ENCODE peak calls at places on chromosomes 3 and 15, in six cellular contexts. K is GM12878, J is GM12891, C is K562, R is HepG2, F is H1. U is an unnamed sample.

GRCh38 chr3:150488867-150489266 is 57.4 kb downstream of the SERP1 start:
- DNase-seq in C (no peak), K (no peak), J (no peak), R (no peak), F (no peak), U (no peak)

GRCh38 chr3:139771331-139771730 is 93.6 kb upstream of the NMNAT3 start:
- DNase-seq in C (no peak), K (no peak), F (no peak), R (no peak), J (no peak), U (no peak)

GRCh38 chr3:16807981-16808380 is 76.8 kb upstream of the PLCL2 start:
- DNase-seq in R (no peak), F (no peak), J (no peak), C (no peak), K (no peak), U (no peak)

GRCh38 chr3:157101470-157101869 is 58.5 kb downstream of the CCNL1 start:
- DNase-seq in K (no peak), R (no peak), J (no peak), C (no peak), F (no peak), U (no peak)

GRCh38 chr15:101676965-101677364 is 24.8 kb upstream of the TM2D3 start:
- DNase-seq in C (no peak), K (no peak), R (no peak), F (no peak), J (no peak), U (no peak)

GRCh38 chr3:182807056-182807455 is 13.8 kb downstream of the ATP11B start:
- DNase-seq in J (no peak), C (no peak), K (no peak), R (no peak), F (no peak), U (no peak)

GRCh38 chr15:64251121-64251520 is 88.3 kb upstream of the PPIB start:
- DNase-seq in C (no peak), J (no peak), R (no peak), K (no peak), F (no peak), U (no peak)

GRCh38 chr3:167228135-167228534 is 152.0 kb downstream of the ZBBX start:
- DNase-seq in C (no peak), J (no peak), R (no peak), K (no peak), F (no peak), U (no peak)

GRCh38 chr15:90191795-90192494 is 9.2 kb upstream of the SEMA4B start:
- DNase-seq in R (peak), J (no peak), F (no peak), C (peak), K (peak), U (no peak)

GRCh38 chr3:151328298-151329036 is 882 bp downstream of the P2RY13 start:
- DNase-seq in J (no peak), F (no peak), R (no peak), C (no peak), K (no peak), U (no peak)

GRCh38 chr3:133756716-133757694 is 10.8 kb downstream of the TF start:
- DNase-seq in C (no peak), J (no peak), F (no peak), R (no peak), K (no peak), U (no peak)

GRCh38 chr3:196992461-196993065 is 23.9 kb upstream of the PIGZ start:
- DNase-seq in F (no peak), C (no peak), R (no peak), K (no peak), J (no peak), U (peak)

GRCh38 chr15:70214266-70214665 is 116.5 kb upstream of the TLE3 start:
- DNase-seq in J (no peak), R (no peak), C (peak), K (no peak), F (no peak), U (no peak)

GRCh38 chr3:150763841-150764483 is 993 bp upstream of the SIAH2 start:
- DNase-seq in J (no peak), F (no peak), C (no peak), R (peak), K (no peak), U (no peak)

GRCh38 chr15:55267401-55268053 is 22.1 kb downstream of the RAB27A start:
- DNase-seq in C (no peak), F (no peak), J (no peak), R (no peak), K (no peak), U (no peak)

GRCh38 chr3:7607669-7608068 is 746.8 kb downstream of the GRM7 start:
- DNase-seq in R (no peak), K (no peak), J (no peak), C (no peak), F (no peak), U (no peak)

GRCh38 chr3:103158183-103158582 is 723.4 kb downstream of the ZPLD1 start:
- DNase-seq in R (no peak), K (no peak), C (no peak), J (no peak), F (no peak), U (no peak)

GRCh38 chr15:38362355-38362754 is 91.6 kb upstream of the FAM98B start:
- DNase-seq in R (no peak), C (no peak), K (no peak), J (no peak), F (no peak), U (no peak)

GRCh38 chr3:101810023-101810415 is 31.0 kb downstream of the NXPE3 start:
- DNase-seq in R (no peak), K (no peak), C (no peak), J (no peak), F (no peak), U (no peak)

GRCh38 chr3:192571197-192571791 is 156.0 kb downstream of the FGF12 start:
- DNase-seq in J (no peak), C (no peak), R (no peak), F (no peak), K (no peak), U (no peak)

GRCh38 chr3:113148307-113148703 is 63.1 kb upstream of the BOC start:
- DNase-seq in C (no peak), K (no peak), F (no peak), R (no peak), J (no peak), U (no peak)

GRCh38 chr15:42084465-42085235 is 9.7 kb downstream of the PLA2G4D start:
- DNase-seq in F (peak), K (no peak), J (peak), R (peak), C (peak), U (peak)

GRCh38 chr15:94829887-94830884 is 598.8 kb downstream of the MCTP2 start:
- DNase-seq in R (no peak), C (no peak), K (no peak), J (no peak), F (no peak), U (no peak)

GRCh38 chr15:74653426-74654082 is 37.9 kb downstream of the CLK3 start:
- DNase-seq in R (no peak), F (no peak), K (no peak), C (no peak), J (no peak), U (no peak)

GRCh38 chr3:33949074-33949473 is 150.6 kb downstream of the PDCD6IP start:
- DNase-seq in R (no peak), F (no peak), K (no peak), C (no peak), J (no peak), U (no peak)

GRCh38 chr3:160451602-160452001 is 2.0 kb upstream of the TRIM59 start:
- DNase-seq in R (no peak), F (no peak), K (no peak), C (no peak), J (no peak), U (no peak)

GRCh38 chr15:62799919-62800318 is 242.6 kb upstream of the TPM1 start:
- DNase-seq in C (no peak), K (no peak), J (no peak), F (no peak), R (no peak), U (no peak)

GRCh38 chr3:157785071-157785826 is 282.0 kb upstream of the VEPH1 start:
- DNase-seq in J (no peak), F (no peak), C (peak), R (peak), K (no peak), U (no peak)

GRCh38 chr3:123390865-123391613 is 57.9 kb downstream of the ADCY5 start:
- DNase-seq in K (no peak), C (no peak), J (no peak), F (no peak), R (no peak), U (no peak)

GRCh38 chr3:126782554-126782953 is 78.5 kb downstream of the CHCHD6 start:
- DNase-seq in R (no peak), J (no peak), C (no peak), F (no peak), K (no peak), U (no peak)

GRCh38 chr3:128052831-128053419 is 688 bp downstream of the SEC61A1 start:
- DNase-seq in C (no peak), F (no peak), K (no peak), R (peak), J (no peak), U (no peak)

GRCh38 chr3:79491029-79491634 is 276.7 kb downstream of the ROBO1 start:
- DNase-seq in J (no peak), F (no peak), R (no peak), K (no peak), C (no peak), U (no peak)

GRCh38 chr3:190538288-190538687 is 24.4 kb downstream of the IL1RAP start:
- DNase-seq in J (no peak), C (no peak), K (no peak), F (no peak), R (no peak), U (no peak)

GRCh38 chr3:51024765-51025681 is 350.3 kb downstream of the DOCK3 start:
- DNase-seq in F (no peak), K (no peak), J (no peak), R (no peak), C (no peak), U (no peak)
- TF ChIP-seq TAF1 in F (no peak), K (no peak), J (no peak), R (no peak), C (no peak), U (no peak)

GRCh38 chr3:129312671-129313414 is 34.2 kb downstream of the HMCES start:
- DNase-seq in F (no peak), K (no peak), C (no peak), R (no peak), J (no peak), U (no peak)

GRCh38 chr3:129312021-129312639 is 33.5 kb downstream of the HMCES start:
- DNase-seq in J (no peak), K (no peak), C (no peak), F (no peak), R (no peak), U (no peak)

GRCh38 chr3:129314757-129315385 is 36.2 kb downstream of the HMCES start:
- DNase-seq in J (peak), F (peak), R (peak), K (no peak), C (peak), U (peak)

GRCh38 chr3:129313983-129314756 is 35.5 kb downstream of the HMCES start:
- DNase-seq in K (no peak), F (no peak), C (peak), R (peak), J (no peak), U (no peak)

GRCh38 chr3:129313415-129313982 is 34.8 kb downstream of the HMCES start:
- DNase-seq in R (no peak), K (no peak), C (no peak), J (no peak), F (no peak), U (no peak)
- TF ChIP-seq POLR2A in R (no peak), K (peak), C (peak), J (peak), F (peak), U (peak)

GRCh38 chr3:175932586-175932985 is 1073.5 kb downstream of the NAALADL2 start:
- DNase-seq in C (no peak), R (no peak), K (no peak), J (no peak), F (no peak), U (no peak)
- TF ChIP-seq TAF1 in C (no peak), R (no peak), K (no peak), J (no peak), F (no peak), U (no peak)

GRCh38 chr3:141810161-141810560 is 47.0 kb downstream of the GRK7 start:
- DNase-seq in K (no peak), J (no peak), R (no peak), F (no peak), C (no peak), U (no peak)

GRCh38 chr3:141812091-141812490 is 48.9 kb downstream of the GRK7 start:
- DNase-seq in K (no peak), F (no peak), R (no peak), J (no peak), C (no peak), U (no peak)

GRCh38 chr3:141804778-141805639 is 41.8 kb downstream of the GRK7 start:
- DNase-seq in F (no peak), J (no peak), C (peak), K (no peak), R (no peak), U (no peak)

GRCh38 chr3:141804447-141804777 is 41.2 kb downstream of the GRK7 start:
- DNase-seq in K (peak), C (no peak), F (no peak), R (no peak), J (no peak), U (no peak)

GRCh38 chr3:141807277-141808038 is 44.2 kb downstream of the GRK7 start:
- DNase-seq in F (no peak), C (peak), R (no peak), K (no peak), J (no peak), U (no peak)
- TF ChIP-seq POLR2A in F (no peak), C (no peak), R (no peak), K (no peak), J (no peak), U (no peak)